ENCODE peak calls at places on chromosome 15, in ten cellular contexts. X is AG09309; T is GM19239; R is NCI-H1417; F is putamen; H is PC-3; Z is activated T-cell treated with anti-CD3 and anti-CD28 coated beads for 1 hour; M is AG08395; U is left kidney; D is activated CD4-positive, alpha-beta T cell treated with anti-CD3 and anti-CD28 coated beads, Interleukin-2, amount 50 U/mL, for 1 hour. V is an unnamed sample.

GRCh38 chr15:66249623-66250174 is 3.9 kb downstream of the MEGF11 start:
- DNase-seq in X (no peak), T (no peak), R (peak), F (no peak), H (no peak), Z (no peak), M (no peak), U (peak), D (no peak), V (no peak)

GRCh38 chr15:77808581-77809198 is 176.0 kb upstream of the LINGO1 start:
- DNase-seq in X (no peak), T (no peak), R (no peak), F (no peak), H (no peak), Z (no peak), M (no peak), U (no peak), D (no peak), V (no peak)

GRCh38 chr15:28943611-28944230 is 57.9 kb downstream of the APBA2 start:
- DNase-seq in X (no peak), T (no peak), R (no peak), F (no peak), H (no peak), Z (no peak), M (no peak), U (no peak), D (no peak), V (no peak)

GRCh38 chr15:74319596-74320357 is 47.7 kb downstream of the CYP11A1 start:
- DNase-seq in X (no peak), T (no peak), R (peak), F (no peak), H (no peak), Z (no peak), M (no peak), U (no peak), D (no peak), V (no peak)

GRCh38 chr15:45377630-45378148 is 655 bp downstream of the GATM start:
- DNase-seq in X (no peak), T (no peak), R (peak), F (peak), H (no peak), Z (no peak), M (no peak), U (peak), D (no peak), V (no peak)

GRCh38 chr15:40844543-40844981 is 714 bp downstream of the SPINT1 start:
- DNase-seq in X (no peak), T (peak), R (peak), F (no peak), H (peak), Z (peak), M (peak), U (peak), D (peak), V (peak)

GRCh38 chr15:76183906-76184639 is 124.3 kb downstream of the TMEM266 start:
- DNase-seq in X (no peak), T (no peak), R (no peak), F (no peak), H (no peak), Z (no peak), M (no peak), U (peak), D (no peak), V (no peak)

GRCh38 chr15:100020181-100020580 is 286.9 kb upstream of the LYSMD4 start:
- DNase-seq in X (no peak), T (no peak), R (no peak), F (no peak), H (peak), Z (no peak), M (no peak), U (peak), D (no peak), V (no peak)

GRCh38 chr15:45704329-45705249 is 69.8 kb downstream of the SQOR start:
- DNase-seq in X (no peak), T (no peak), R (no peak), F (no peak), H (no peak), Z (no peak), M (peak), U (peak), D (peak), V (peak)

GRCh38 chr15:45199136-45199810 is 11.5 kb upstream of the SHF start:
- DNase-seq in X (no peak), T (no peak), R (peak), F (peak), H (peak), Z (no peak), M (no peak), U (peak), D (peak), V (peak)